ENCODE peak calls at places on chromosome 13, in eight cellular contexts. One of them, this sample, is unnamed.

GRCh38 chr13:73064991-73065390 is 6.2 kb downstream of the KLF5 start:
- DNase-seq in HCEC 1CT: no peak
- DNase-seq in Kasumi-1: no peak
- DNase-seq in iPS-NIHi11: no peak
- DNase-seq in brain microvascular endothelial cell: no peak
- DNase-seq in suprapubic skin: no peak
- DNase-seq in RPMI7951: no peak
- DNase-seq in stimulated activated CD8-positive, alpha-beta memory T cell treated with anti-CD3 and anti-CD28 coated beads, Interleukin-7, amount 100 ng/mL, for 24 hours: no peak
- DNase-seq in this sample: no peak

GRCh38 chr13:48319458-48320395 is 16.2 kb downstream of the RB1 start:
- DNase-seq in RPMI7951: no peak
- DNase-seq in suprapubic skin: no peak
- DNase-seq in Kasumi-1: no peak
- DNase-seq in brain microvascular endothelial cell: no peak
- DNase-seq in stimulated activated CD8-positive, alpha-beta memory T cell treated with anti-CD3 and anti-CD28 coated beads, Interleukin-7, amount 100 ng/mL, for 24 hours: no peak
- DNase-seq in iPS-NIHi11: no peak
- DNase-seq in HCEC 1CT: no peak
- DNase-seq in this sample: no peak

GRCh38 chr13:29125934-29126424 is 305.8 kb downstream of the MTUS2 start:
- DNase-seq in RPMI7951: no peak
- DNase-seq in stimulated activated CD8-positive, alpha-beta memory T cell treated with anti-CD3 and anti-CD28 coated beads, Interleukin-7, amount 100 ng/mL, for 24 hours: no peak
- DNase-seq in brain microvascular endothelial cell: no peak
- DNase-seq in Kasumi-1: peak
- DNase-seq in HCEC 1CT: no peak
- DNase-seq in suprapubic skin: no peak
- DNase-seq in iPS-NIHi11: no peak
- DNase-seq in this sample: no peak

GRCh38 chr13:75550159-75550567 is 572 bp downstream of the UCHL3 start:
- DNase-seq in brain microvascular endothelial cell: peak
- DNase-seq in HCEC 1CT: peak
- DNase-seq in Kasumi-1: peak
- DNase-seq in iPS-NIHi11: peak
- DNase-seq in RPMI7951: peak
- DNase-seq in stimulated activated CD8-positive, alpha-beta memory T cell treated with anti-CD3 and anti-CD28 coated beads, Interleukin-7, amount 100 ng/mL, for 24 hours: no peak
- DNase-seq in suprapubic skin: no peak
- DNase-seq in this sample: peak

GRCh38 chr13:114236224-114236623 is 1.5 kb downstream of the CDC16 start:
- DNase-seq in RPMI7951: no peak
- DNase-seq in suprapubic skin: no peak
- DNase-seq in brain microvascular endothelial cell: no peak
- DNase-seq in HCEC 1CT: no peak
- DNase-seq in stimulated activated CD8-positive, alpha-beta memory T cell treated with anti-CD3 and anti-CD28 coated beads, Interleukin-7, amount 100 ng/mL, for 24 hours: no peak
- DNase-seq in iPS-NIHi11: no peak
- DNase-seq in Kasumi-1: no peak
- DNase-seq in this sample: no peak

GRCh38 chr13:23683084-23683483 is 112.9 kb downstream of the TNFRSF19 start:
- DNase-seq in RPMI7951: no peak
- DNase-seq in brain microvascular endothelial cell: no peak
- DNase-seq in HCEC 1CT: no peak
- DNase-seq in suprapubic skin: no peak
- DNase-seq in Kasumi-1: no peak
- DNase-seq in stimulated activated CD8-positive, alpha-beta memory T cell treated with anti-CD3 and anti-CD28 coated beads, Interleukin-7, amount 100 ng/mL, for 24 hours: no peak
- DNase-seq in iPS-NIHi11: no peak
- DNase-seq in this sample: no peak

GRCh38 chr13:37954191-37954590 is 84.6 kb upstream of the TRPC4 start:
- DNase-seq in RPMI7951: no peak
- DNase-seq in Kasumi-1: no peak
- DNase-seq in stimulated activated CD8-positive, alpha-beta memory T cell treated with anti-CD3 and anti-CD28 coated beads, Interleukin-7, amount 100 ng/mL, for 24 hours: no peak
- DNase-seq in iPS-NIHi11: no peak
- DNase-seq in suprapubic skin: no peak
- DNase-seq in HCEC 1CT: no peak
- DNase-seq in brain microvascular endothelial cell: no peak
- DNase-seq in this sample: no peak

GRCh38 chr13:110108348-110109139 is 198.4 kb downstream of the COL4A1 start:
- DNase-seq in iPS-NIHi11: peak
- DNase-seq in Kasumi-1: peak
- DNase-seq in HCEC 1CT: peak
- DNase-seq in brain microvascular endothelial cell: peak
- DNase-seq in suprapubic skin: no peak
- DNase-seq in stimulated activated CD8-positive, alpha-beta memory T cell treated with anti-CD3 and anti-CD28 coated beads, Interleukin-7, amount 100 ng/mL, for 24 hours: no peak
- DNase-seq in RPMI7951: peak
- DNase-seq in this sample: peak

GRCh38 chr13:39565036-39565949 is 37.7 kb downstream of the LHFPL6 start:
- DNase-seq in brain microvascular endothelial cell: peak
- DNase-seq in RPMI7951: peak
- DNase-seq in HCEC 1CT: peak
- DNase-seq in stimulated activated CD8-positive, alpha-beta memory T cell treated with anti-CD3 and anti-CD28 coated beads, Interleukin-7, amount 100 ng/mL, for 24 hours: no peak
- DNase-seq in suprapubic skin: no peak
- DNase-seq in iPS-NIHi11: peak
- DNase-seq in Kasumi-1: no peak
- DNase-seq in this sample: peak

GRCh38 chr13:32168136-32168535 is 136.6 kb downstream of the FRY start:
- DNase-seq in Kasumi-1: no peak
- DNase-seq in brain microvascular endothelial cell: no peak
- DNase-seq in suprapubic skin: no peak
- DNase-seq in stimulated activated CD8-positive, alpha-beta memory T cell treated with anti-CD3 and anti-CD28 coated beads, Interleukin-7, amount 100 ng/mL, for 24 hours: no peak
- DNase-seq in HCEC 1CT: no peak
- DNase-seq in iPS-NIHi11: no peak
- DNase-seq in RPMI7951: no peak
- DNase-seq in this sample: peak

GRCh38 chr13:27006519-27007161 is 165.0 kb downstream of the USP12 start:
- DNase-seq in Kasumi-1: no peak
- DNase-seq in brain microvascular endothelial cell: peak
- DNase-seq in iPS-NIHi11: peak
- DNase-seq in suprapubic skin: no peak
- DNase-seq in HCEC 1CT: peak
- DNase-seq in stimulated activated CD8-positive, alpha-beta memory T cell treated with anti-CD3 and anti-CD28 coated beads, Interleukin-7, amount 100 ng/mL, for 24 hours: no peak
- DNase-seq in RPMI7951: no peak
- DNase-seq in this sample: peak

GRCh38 chr13:35552172-35552844 is 75.8 kb upstream of the MAB21L1 start:
- DNase-seq in brain microvascular endothelial cell: no peak
- DNase-seq in HCEC 1CT: no peak
- DNase-seq in iPS-NIHi11: no peak
- DNase-seq in Kasumi-1: no peak
- DNase-seq in RPMI7951: no peak
- DNase-seq in stimulated activated CD8-positive, alpha-beta memory T cell treated with anti-CD3 and anti-CD28 coated beads, Interleukin-7, amount 100 ng/mL, for 24 hours: no peak
- DNase-seq in suprapubic skin: no peak
- DNase-seq in this sample: peak

GRCh38 chr13:51152713-51153112 is 41.6 kb upstream of the C13orf42 start:
- DNase-seq in HCEC 1CT: no peak
- DNase-seq in Kasumi-1: no peak
- DNase-seq in RPMI7951: peak
- DNase-seq in iPS-NIHi11: no peak
- DNase-seq in suprapubic skin: no peak
- DNase-seq in brain microvascular endothelial cell: peak
- DNase-seq in stimulated activated CD8-positive, alpha-beta memory T cell treated with anti-CD3 and anti-CD28 coated beads, Interleukin-7, amount 100 ng/mL, for 24 hours: no peak
- DNase-seq in this sample: peak

GRCh38 chr13:42073683-42074082 is 25.2 kb downstream of the DGKH start:
- DNase-seq in HCEC 1CT: no peak
- DNase-seq in RPMI7951: no peak
- DNase-seq in suprapubic skin: no peak
- DNase-seq in Kasumi-1: no peak
- DNase-seq in brain microvascular endothelial cell: peak
- DNase-seq in stimulated activated CD8-positive, alpha-beta memory T cell treated with anti-CD3 and anti-CD28 coated beads, Interleukin-7, amount 100 ng/mL, for 24 hours: no peak
- DNase-seq in iPS-NIHi11: no peak
- DNase-seq in this sample: no peak

GRCh38 chr13:89113744-89114143 is 1442.6 kb downstream of the SLITRK5 start:
- DNase-seq in iPS-NIHi11: peak
- DNase-seq in RPMI7951: no peak
- DNase-seq in brain microvascular endothelial cell: no peak
- DNase-seq in stimulated activated CD8-positive, alpha-beta memory T cell treated with anti-CD3 and anti-CD28 coated beads, Interleukin-7, amount 100 ng/mL, for 24 hours: no peak
- DNase-seq in HCEC 1CT: no peak
- DNase-seq in suprapubic skin: no peak
- DNase-seq in Kasumi-1: no peak
- DNase-seq in this sample: no peak